ENCODE peak calls at places on chromosomes 6 and 20, in eight cellular contexts. One of them, this sample, is unnamed. For H3K36me3, the result is how much of the 10 kb centered on the place peaks cover.

GRCh38 chr20:35503841-35504460 is 25.5 kb downstream of the C20orf173 start:
- ATAC-seq in HepG2: peak
- ATAC-seq in K562: no peak
- ATAC-seq in Panc1: peak
- ATAC-seq in GM23338: no peak
- ATAC-seq in HCT116: no peak
- ATAC-seq in GM12878: no peak
- ATAC-seq in upper lobe of left lung: no peak
- ATAC-seq in this sample: no peak

GRCh38 chr20:45306431-45306982 is at the start of gene RBPJL:
- ATAC-seq in HepG2: peak
- ATAC-seq in K562: peak
- ATAC-seq in Panc1: peak
- ATAC-seq in GM23338: peak
- ATAC-seq in HCT116: peak
- ATAC-seq in GM12878: peak
- ATAC-seq in upper lobe of left lung: no peak
- ATAC-seq in this sample: no peak

GRCh38 chr6:99821164-99821563 is 172.9 kb downstream of the MCHR2 start:
- ATAC-seq in HepG2: no peak
- ATAC-seq in K562: no peak
- ATAC-seq in Panc1: no peak
- ATAC-seq in GM23338: no peak
- ATAC-seq in HCT116: no peak
- ATAC-seq in GM12878: no peak
- ATAC-seq in upper lobe of left lung: no peak
- ATAC-seq in this sample: no peak

GRCh38 chr6:124927806-124928205 is 34.4 kb upstream of the RNF217 start:
- ATAC-seq in HepG2: no peak
- ATAC-seq in K562: no peak
- ATAC-seq in Panc1: no peak
- ATAC-seq in GM23338: no peak
- ATAC-seq in HCT116: peak
- ATAC-seq in GM12878: no peak
- ATAC-seq in upper lobe of left lung: no peak
- ATAC-seq in this sample: no peak

GRCh38 chr6:30700340-30700739 is 9.6 kb upstream of the NRM start:
- ATAC-seq in HepG2: peak
- ATAC-seq in K562: peak
- ATAC-seq in Panc1: no peak
- ATAC-seq in GM23338: peak
- ATAC-seq in HCT116: no peak
- ATAC-seq in GM12878: no peak
- ATAC-seq in upper lobe of left lung: no peak
- ATAC-seq in this sample: peak

GRCh38 chr20:30816182-30816645 is 441.2 kb upstream of the DEFB115 start:
- ATAC-seq in HepG2: peak
- ATAC-seq in K562: peak
- ATAC-seq in Panc1: no peak
- ATAC-seq in GM23338: peak
- ATAC-seq in HCT116: peak
- ATAC-seq in GM12878: no peak
- ATAC-seq in upper lobe of left lung: peak
- ATAC-seq in this sample: no peak

GRCh38 chr6:5765141-5765760 is 241.5 kb downstream of the NRN1 start:
- ATAC-seq in HepG2: no peak
- ATAC-seq in K562: peak
- ATAC-seq in Panc1: no peak
- ATAC-seq in GM23338: peak
- ATAC-seq in HCT116: no peak
- ATAC-seq in GM12878: no peak
- ATAC-seq in upper lobe of left lung: no peak
- ATAC-seq in this sample: no peak

GRCh38 chr20:22984611-22985010 is 50.5 kb upstream of the SSTR4 start:
- ATAC-seq in HepG2: no peak
- ATAC-seq in K562: no peak
- ATAC-seq in Panc1: no peak
- ATAC-seq in GM23338: no peak
- ATAC-seq in HCT116: no peak
- ATAC-seq in GM12878: no peak
- ATAC-seq in upper lobe of left lung: peak
- ATAC-seq in this sample: no peak

GRCh38 chr6:33189164-33189563 is 3.1 kb downstream of the COL11A2 start:
- ATAC-seq in HepG2: no peak
- ATAC-seq in K562: no peak
- ATAC-seq in Panc1: no peak
- ATAC-seq in GM23338: no peak
- ATAC-seq in HCT116: no peak
- ATAC-seq in GM12878: no peak
- ATAC-seq in upper lobe of left lung: no peak
- ATAC-seq in this sample: no peak

GRCh38 chr20:32134026-32134425 is 24.5 kb downstream of the TM9SF4 start:
- ATAC-seq in HepG2: no peak
- ATAC-seq in K562: no peak
- ATAC-seq in Panc1: no peak
- ATAC-seq in GM23338: no peak
- ATAC-seq in HCT116: no peak
- ATAC-seq in GM12878: no peak
- ATAC-seq in upper lobe of left lung: no peak
- ATAC-seq in this sample: no peak

GRCh38 chr20:1203630-1204029 is 376 bp downstream of the C20orf202 start:
- ATAC-seq in HepG2: no peak
- ATAC-seq in K562: no peak
- ATAC-seq in Panc1: no peak
- ATAC-seq in GM23338: no peak
- ATAC-seq in HCT116: no peak
- ATAC-seq in GM12878: no peak
- ATAC-seq in upper lobe of left lung: no peak
- ATAC-seq in this sample: no peak

GRCh38 chr6:107612762-107613415 is 123.0 kb downstream of the SOBP start:
- ATAC-seq in HepG2: no peak
- ATAC-seq in K562: no peak
- ATAC-seq in Panc1: no peak
- ATAC-seq in GM23338: no peak
- ATAC-seq in HCT116: no peak
- ATAC-seq in GM12878: no peak
- ATAC-seq in upper lobe of left lung: no peak
- ATAC-seq in this sample: no peak

GRCh38 chr20:41293269-41294037 is 24.1 kb downstream of the ZHX3 start:
- ATAC-seq in HepG2: no peak
- ATAC-seq in K562: no peak
- ATAC-seq in Panc1: no peak
- ATAC-seq in GM23338: no peak
- ATAC-seq in HCT116: no peak
- ATAC-seq in GM12878: no peak
- ATAC-seq in upper lobe of left lung: no peak
- ATAC-seq in this sample: peak

GRCh38 chr6:118812972-118813371 is 81.0 kb upstream of the ASF1A start:
- ATAC-seq in HepG2: no peak
- ATAC-seq in K562: no peak
- ATAC-seq in Panc1: no peak
- ATAC-seq in GM23338: no peak
- ATAC-seq in HCT116: no peak
- ATAC-seq in GM12878: peak
- ATAC-seq in upper lobe of left lung: no peak
- ATAC-seq in this sample: no peak

GRCh38 chr6:11744753-11745152 is 33.9 kb downstream of the ADTRP start:
- ATAC-seq in HepG2: no peak
- ATAC-seq in K562: no peak
- ATAC-seq in Panc1: no peak
- ATAC-seq in GM23338: no peak
- ATAC-seq in HCT116: no peak
- ATAC-seq in GM12878: no peak
- ATAC-seq in upper lobe of left lung: peak
- ATAC-seq in this sample: peak

GRCh38 chr6:123213921-123214320 is 217.9 kb downstream of the CLVS2 start:
- ATAC-seq in HepG2: no peak
- ATAC-seq in K562: no peak
- ATAC-seq in Panc1: no peak
- ATAC-seq in GM23338: no peak
- ATAC-seq in HCT116: no peak
- ATAC-seq in GM12878: no peak
- ATAC-seq in upper lobe of left lung: no peak
- ATAC-seq in this sample: no peak

GRCh38 chr6:42322676-42323075 is 105.0 kb upstream of the MRPS10 start:
- ATAC-seq in HepG2: no peak
- ATAC-seq in K562: peak
- ATAC-seq in Panc1: peak
- ATAC-seq in GM23338: peak
- ATAC-seq in HCT116: no peak
- ATAC-seq in GM12878: no peak
- ATAC-seq in upper lobe of left lung: no peak
- ATAC-seq in this sample: no peak

GRCh38 chr20:52190437-52191131 is 995 bp downstream of the ZFP64 start:
- ATAC-seq in HepG2: peak
- ATAC-seq in K562: peak
- ATAC-seq in Panc1: peak
- ATAC-seq in GM23338: peak
- ATAC-seq in HCT116: peak
- ATAC-seq in GM12878: peak
- ATAC-seq in upper lobe of left lung: peak
- ATAC-seq in this sample: peak

DNA sequence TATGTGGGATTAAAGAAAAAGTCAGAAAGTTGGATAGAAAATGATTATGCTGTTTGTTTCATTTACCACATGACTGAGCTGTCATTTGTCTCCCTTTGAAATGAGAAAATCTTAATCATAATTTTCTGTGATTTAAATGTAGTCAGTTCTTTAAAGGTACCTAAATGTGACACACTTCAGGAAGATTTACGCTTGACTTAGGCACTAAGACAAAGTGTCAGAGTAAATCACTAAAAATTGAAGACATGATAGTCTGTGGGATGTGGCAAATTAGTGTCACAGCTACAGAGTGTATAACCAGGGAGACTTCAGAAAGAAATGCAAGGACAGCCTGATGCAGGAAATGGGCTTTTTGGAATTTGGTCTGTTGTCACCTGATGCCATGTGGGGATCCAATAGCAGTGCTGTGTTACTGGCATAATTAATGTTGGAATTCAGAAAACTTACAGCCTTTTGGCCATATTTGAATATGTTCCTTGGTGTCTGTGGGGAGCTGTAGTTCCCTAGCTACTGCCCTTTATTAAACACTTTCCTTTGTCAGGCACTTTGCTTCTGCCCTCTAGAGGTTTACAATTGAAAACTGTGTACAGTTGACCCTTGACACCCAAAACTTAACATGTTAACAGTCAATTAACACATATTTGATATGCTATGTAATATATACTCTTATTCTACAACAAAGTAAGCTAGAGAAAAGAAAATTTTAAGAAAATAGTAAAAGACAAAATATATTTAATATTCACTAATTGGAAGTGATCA is 493.8 kb downstream of the UTRN start:
- ATAC-seq in HepG2: peak
- ATAC-seq in K562: peak
- ATAC-seq in Panc1: no peak
- ATAC-seq in GM23338: no peak
- ATAC-seq in HCT116: peak
- ATAC-seq in GM12878: peak
- ATAC-seq in upper lobe of left lung: no peak
- ATAC-seq in this sample: no peak
- TF ChIP-seq POLR2AphosphoS5 in HepG2: no peak
- TF ChIP-seq POLR2AphosphoS5 in K562: no peak
- TF ChIP-seq POLR2AphosphoS5 in Panc1: no peak
- TF ChIP-seq POLR2AphosphoS5 in GM23338: no peak
- TF ChIP-seq POLR2AphosphoS5 in HCT116: no peak
- TF ChIP-seq POLR2AphosphoS5 in GM12878: no peak
- TF ChIP-seq POLR2AphosphoS5 in upper lobe of left lung: no peak
- TF ChIP-seq POLR2AphosphoS5 in this sample: no peak

GRCh38 chr6:70592391-70593117 is 25.8 kb downstream of the SDHAF4 start:
- ATAC-seq in HepG2: peak
- ATAC-seq in K562: no peak
- ATAC-seq in Panc1: peak
- ATAC-seq in GM23338: no peak
- ATAC-seq in HCT116: no peak
- ATAC-seq in GM12878: no peak
- ATAC-seq in upper lobe of left lung: no peak
- ATAC-seq in this sample: no peak

GRCh38 chr6:70586114-70586513 is 19.4 kb downstream of the SDHAF4 start:
- ATAC-seq in HepG2: no peak
- ATAC-seq in K562: no peak
- ATAC-seq in Panc1: no peak
- ATAC-seq in GM23338: no peak
- ATAC-seq in HCT116: no peak
- ATAC-seq in GM12878: peak
- ATAC-seq in upper lobe of left lung: no peak
- ATAC-seq in this sample: no peak

GRCh38 chr6:70593118-70593486 is 26.4 kb downstream of the SDHAF4 start:
- ATAC-seq in HepG2: peak
- ATAC-seq in K562: no peak
- ATAC-seq in Panc1: peak
- ATAC-seq in GM23338: no peak
- ATAC-seq in HCT116: no peak
- ATAC-seq in GM12878: no peak
- ATAC-seq in upper lobe of left lung: no peak
- ATAC-seq in this sample: no peak

GRCh38 chr6:70590387-70590786 is 23.7 kb downstream of the SDHAF4 start:
- ATAC-seq in HepG2: no peak
- ATAC-seq in K562: no peak
- ATAC-seq in Panc1: no peak
- ATAC-seq in GM23338: no peak
- ATAC-seq in HCT116: no peak
- ATAC-seq in GM12878: no peak
- ATAC-seq in upper lobe of left lung: no peak
- ATAC-seq in this sample: no peak
- H3K36me3 ChIP-seq in HepG2: under half
- H3K36me3 ChIP-seq in K562: under half
- H3K36me3 ChIP-seq in Panc1: under half
- H3K36me3 ChIP-seq in GM23338: under half
- H3K36me3 ChIP-seq in HCT116: under half
- H3K36me3 ChIP-seq in GM12878: under half
- H3K36me3 ChIP-seq in upper lobe of left lung: under half
- H3K36me3 ChIP-seq in this sample: half or more

GRCh38 chr6:105459884-105460283 is 57.0 kb upstream of the PREP start:
- ATAC-seq in HepG2: no peak
- ATAC-seq in K562: no peak
- ATAC-seq in Panc1: no peak
- ATAC-seq in GM23338: no peak
- ATAC-seq in HCT116: no peak
- ATAC-seq in GM12878: peak
- ATAC-seq in upper lobe of left lung: no peak
- ATAC-seq in this sample: no peak
- TF ChIP-seq POLR2AphosphoS5 in HepG2: no peak
- TF ChIP-seq POLR2AphosphoS5 in K562: no peak
- TF ChIP-seq POLR2AphosphoS5 in Panc1: no peak
- TF ChIP-seq POLR2AphosphoS5 in GM23338: no peak
- TF ChIP-seq POLR2AphosphoS5 in HCT116: no peak
- TF ChIP-seq POLR2AphosphoS5 in GM12878: no peak
- TF ChIP-seq POLR2AphosphoS5 in upper lobe of left lung: no peak
- TF ChIP-seq POLR2AphosphoS5 in this sample: no peak

DNA sequence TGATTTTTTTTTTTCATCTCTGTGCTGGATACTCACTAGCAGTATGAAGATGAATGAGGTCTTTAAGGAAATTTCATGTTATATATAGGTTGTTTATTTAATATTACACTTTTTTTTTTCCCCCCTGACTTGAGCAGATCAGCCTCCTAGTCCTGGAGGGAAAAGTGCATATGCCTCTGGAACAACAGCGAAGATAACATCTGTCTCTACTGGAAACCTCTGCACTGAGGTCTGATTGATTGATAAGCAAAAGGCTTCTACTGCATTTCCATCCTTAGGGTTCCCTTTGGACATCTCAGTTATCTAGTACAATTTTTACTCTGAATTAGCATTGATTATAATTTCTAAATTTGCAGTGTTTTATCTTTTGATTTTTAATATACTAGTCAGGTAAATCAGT is 49.8 kb upstream of the KIF25 start:
- ATAC-seq in HepG2: no peak
- ATAC-seq in K562: no peak
- ATAC-seq in Panc1: no peak
- ATAC-seq in GM23338: no peak
- ATAC-seq in HCT116: no peak
- ATAC-seq in GM12878: no peak
- ATAC-seq in upper lobe of left lung: no peak
- ATAC-seq in this sample: no peak
- H3K36me3 ChIP-seq in HepG2: half or more
- H3K36me3 ChIP-seq in K562: half or more
- H3K36me3 ChIP-seq in Panc1: under half
- H3K36me3 ChIP-seq in GM23338: half or more
- H3K36me3 ChIP-seq in HCT116: under half
- H3K36me3 ChIP-seq in GM12878: under half
- H3K36me3 ChIP-seq in upper lobe of left lung: under half
- H3K36me3 ChIP-seq in this sample: half or more